ENCODE peak calls at places on chromosomes 11 and 22, in seven cellular contexts. One of them, this sample, is unnamed.

GRCh38 chr11:106426696-106427095 is 349.2 kb downstream of the AASDHPPT start:
- DNase-seq in tibial artery: no peak
- DNase-seq in CD8-positive, alpha-beta T cell: no peak
- DNase-seq in NCI-H2171 treated with DMSO at 0.1 percent for 48 hours: no peak
- DNase-seq in Daoy: no peak
- DNase-seq in NCI-H1092: no peak
- DNase-seq in stimulated activated CD8-positive, alpha-beta memory T cell treated with anti-CD3 and anti-CD28 coated beads, Interleukin-15, amount 100 ng/mL, for 24 hours: no peak
- DNase-seq in this sample: no peak

GRCh38 chr11:34565417-34566208 is 52.0 kb upstream of the ELF5 start:
- DNase-seq in NCI-H2171 treated with DMSO at 0.1 percent for 48 hours: peak
- DNase-seq in CD8-positive, alpha-beta T cell: no peak
- DNase-seq in Daoy: no peak
- DNase-seq in tibial artery: no peak
- DNase-seq in NCI-H1092: no peak
- DNase-seq in stimulated activated CD8-positive, alpha-beta memory T cell treated with anti-CD3 and anti-CD28 coated beads, Interleukin-15, amount 100 ng/mL, for 24 hours: no peak
- DNase-seq in this sample: no peak

GRCh38 chr22:18994780-18995711 is 59.0 kb upstream of the PRODH start:
- DNase-seq in stimulated activated CD8-positive, alpha-beta memory T cell treated with anti-CD3 and anti-CD28 coated beads, Interleukin-15, amount 100 ng/mL, for 24 hours: no peak
- DNase-seq in CD8-positive, alpha-beta T cell: no peak
- DNase-seq in tibial artery: no peak
- DNase-seq in Daoy: peak
- DNase-seq in NCI-H1092: no peak
- DNase-seq in NCI-H2171 treated with DMSO at 0.1 percent for 48 hours: no peak
- DNase-seq in this sample: no peak

GRCh38 chr11:75352417-75353206 is 1.2 kb upstream of the ARRB1 start:
- DNase-seq in CD8-positive, alpha-beta T cell: no peak
- DNase-seq in NCI-H2171 treated with DMSO at 0.1 percent for 48 hours: no peak
- DNase-seq in stimulated activated CD8-positive, alpha-beta memory T cell treated with anti-CD3 and anti-CD28 coated beads, Interleukin-15, amount 100 ng/mL, for 24 hours: no peak
- DNase-seq in Daoy: peak
- DNase-seq in NCI-H1092: no peak
- DNase-seq in tibial artery: peak
- DNase-seq in this sample: no peak

GRCh38 chr11:57001674-57002401 is 13.1 kb downstream of the OR5AK2 start:
- DNase-seq in stimulated activated CD8-positive, alpha-beta memory T cell treated with anti-CD3 and anti-CD28 coated beads, Interleukin-15, amount 100 ng/mL, for 24 hours: no peak
- DNase-seq in CD8-positive, alpha-beta T cell: no peak
- DNase-seq in Daoy: no peak
- DNase-seq in NCI-H2171 treated with DMSO at 0.1 percent for 48 hours: no peak
- DNase-seq in tibial artery: no peak
- DNase-seq in NCI-H1092: no peak
- DNase-seq in this sample: no peak

GRCh38 chr11:69662021-69662698 is 13.0 kb downstream of the LTO1 start:
- DNase-seq in NCI-H2171 treated with DMSO at 0.1 percent for 48 hours: no peak
- DNase-seq in stimulated activated CD8-positive, alpha-beta memory T cell treated with anti-CD3 and anti-CD28 coated beads, Interleukin-15, amount 100 ng/mL, for 24 hours: no peak
- DNase-seq in tibial artery: peak
- DNase-seq in Daoy: no peak
- DNase-seq in CD8-positive, alpha-beta T cell: no peak
- DNase-seq in NCI-H1092: no peak
- DNase-seq in this sample: no peak

GRCh38 chr22:20018001-20018400 is 1.4 kb upstream of the ARVCF start:
- DNase-seq in CD8-positive, alpha-beta T cell: no peak
- DNase-seq in stimulated activated CD8-positive, alpha-beta memory T cell treated with anti-CD3 and anti-CD28 coated beads, Interleukin-15, amount 100 ng/mL, for 24 hours: no peak
- DNase-seq in NCI-H2171 treated with DMSO at 0.1 percent for 48 hours: no peak
- DNase-seq in NCI-H1092: no peak
- DNase-seq in Daoy: no peak
- DNase-seq in tibial artery: no peak
- DNase-seq in this sample: no peak

GRCh38 chr11:113045146-113045545 is 83.9 kb downstream of the NCAM1 start:
- DNase-seq in Daoy: peak
- DNase-seq in NCI-H2171 treated with DMSO at 0.1 percent for 48 hours: no peak
- DNase-seq in CD8-positive, alpha-beta T cell: no peak
- DNase-seq in tibial artery: no peak
- DNase-seq in NCI-H1092: no peak
- DNase-seq in stimulated activated CD8-positive, alpha-beta memory T cell treated with anti-CD3 and anti-CD28 coated beads, Interleukin-15, amount 100 ng/mL, for 24 hours: no peak
- DNase-seq in this sample: no peak

GRCh38 chr11:13223112-13223511 is 54.5 kb upstream of the BMAL1 start:
- DNase-seq in tibial artery: no peak
- DNase-seq in Daoy: no peak
- DNase-seq in NCI-H1092: no peak
- DNase-seq in NCI-H2171 treated with DMSO at 0.1 percent for 48 hours: no peak
- DNase-seq in stimulated activated CD8-positive, alpha-beta memory T cell treated with anti-CD3 and anti-CD28 coated beads, Interleukin-15, amount 100 ng/mL, for 24 hours: no peak
- DNase-seq in CD8-positive, alpha-beta T cell: no peak
- DNase-seq in this sample: no peak

GRCh38 chr11:93740802-93741093 is 547 bp downstream of the TAF1D start:
- DNase-seq in Daoy: peak
- DNase-seq in stimulated activated CD8-positive, alpha-beta memory T cell treated with anti-CD3 and anti-CD28 coated beads, Interleukin-15, amount 100 ng/mL, for 24 hours: no peak
- DNase-seq in tibial artery: peak
- DNase-seq in NCI-H1092: peak
- DNase-seq in NCI-H2171 treated with DMSO at 0.1 percent for 48 hours: peak
- DNase-seq in CD8-positive, alpha-beta T cell: peak
- DNase-seq in this sample: peak

GRCh38 chr22:22812031-22812905 is 75.3 kb upstream of the IGLL5 start:
- DNase-seq in CD8-positive, alpha-beta T cell: no peak
- DNase-seq in NCI-H1092: no peak
- DNase-seq in NCI-H2171 treated with DMSO at 0.1 percent for 48 hours: no peak
- DNase-seq in Daoy: no peak
- DNase-seq in stimulated activated CD8-positive, alpha-beta memory T cell treated with anti-CD3 and anti-CD28 coated beads, Interleukin-15, amount 100 ng/mL, for 24 hours: no peak
- DNase-seq in tibial artery: no peak
- DNase-seq in this sample: no peak

GRCh38 chr11:86719781-86720463 is 47.5 kb upstream of the ME3 start:
- DNase-seq in tibial artery: no peak
- DNase-seq in NCI-H1092: no peak
- DNase-seq in stimulated activated CD8-positive, alpha-beta memory T cell treated with anti-CD3 and anti-CD28 coated beads, Interleukin-15, amount 100 ng/mL, for 24 hours: no peak
- DNase-seq in Daoy: peak
- DNase-seq in NCI-H2171 treated with DMSO at 0.1 percent for 48 hours: no peak
- DNase-seq in CD8-positive, alpha-beta T cell: no peak
- DNase-seq in this sample: no peak

GRCh38 chr22:37848587-37849088 is 581 bp upstream of the EIF3L start:
- DNase-seq in NCI-H1092: no peak
- DNase-seq in Daoy: no peak
- DNase-seq in NCI-H2171 treated with DMSO at 0.1 percent for 48 hours: peak
- DNase-seq in stimulated activated CD8-positive, alpha-beta memory T cell treated with anti-CD3 and anti-CD28 coated beads, Interleukin-15, amount 100 ng/mL, for 24 hours: no peak
- DNase-seq in CD8-positive, alpha-beta T cell: no peak
- DNase-seq in tibial artery: no peak
- DNase-seq in this sample: no peak

GRCh38 chr11:117747892-117748291 is 49.1 kb downstream of the DSCAML1 start:
- DNase-seq in CD8-positive, alpha-beta T cell: no peak
- DNase-seq in tibial artery: no peak
- DNase-seq in NCI-H1092: no peak
- DNase-seq in stimulated activated CD8-positive, alpha-beta memory T cell treated with anti-CD3 and anti-CD28 coated beads, Interleukin-15, amount 100 ng/mL, for 24 hours: no peak
- DNase-seq in NCI-H2171 treated with DMSO at 0.1 percent for 48 hours: no peak
- DNase-seq in Daoy: no peak
- DNase-seq in this sample: no peak

GRCh38 chr11:1548221-1549070 is 23.6 kb downstream of the DUSP8 start:
- DNase-seq in stimulated activated CD8-positive, alpha-beta memory T cell treated with anti-CD3 and anti-CD28 coated beads, Interleukin-15, amount 100 ng/mL, for 24 hours: no peak
- DNase-seq in tibial artery: peak
- DNase-seq in NCI-H2171 treated with DMSO at 0.1 percent for 48 hours: peak
- DNase-seq in CD8-positive, alpha-beta T cell: peak
- DNase-seq in NCI-H1092: no peak
- DNase-seq in Daoy: peak
- DNase-seq in this sample: no peak

GRCh38 chr11:103978588-103979580 is 57.6 kb upstream of the DDI1 start:
- DNase-seq in Daoy: no peak
- DNase-seq in NCI-H1092: no peak
- DNase-seq in stimulated activated CD8-positive, alpha-beta memory T cell treated with anti-CD3 and anti-CD28 coated beads, Interleukin-15, amount 100 ng/mL, for 24 hours: no peak
- DNase-seq in CD8-positive, alpha-beta T cell: no peak
- DNase-seq in NCI-H2171 treated with DMSO at 0.1 percent for 48 hours: no peak
- DNase-seq in tibial artery: no peak
- DNase-seq in this sample: no peak

GRCh38 chr22:23075525-23076216 is 5.4 kb downstream of the GNAZ start:
- DNase-seq in stimulated activated CD8-positive, alpha-beta memory T cell treated with anti-CD3 and anti-CD28 coated beads, Interleukin-15, amount 100 ng/mL, for 24 hours: no peak
- DNase-seq in Daoy: no peak
- DNase-seq in NCI-H1092: no peak
- DNase-seq in CD8-positive, alpha-beta T cell: no peak
- DNase-seq in NCI-H2171 treated with DMSO at 0.1 percent for 48 hours: no peak
- DNase-seq in tibial artery: no peak
- DNase-seq in this sample: no peak

GRCh38 chr11:35796542-35796941 is 134.0 kb downstream of the TRIM44 start:
- DNase-seq in stimulated activated CD8-positive, alpha-beta memory T cell treated with anti-CD3 and anti-CD28 coated beads, Interleukin-15, amount 100 ng/mL, for 24 hours: no peak
- DNase-seq in NCI-H1092: no peak
- DNase-seq in tibial artery: no peak
- DNase-seq in CD8-positive, alpha-beta T cell: no peak
- DNase-seq in Daoy: peak
- DNase-seq in NCI-H2171 treated with DMSO at 0.1 percent for 48 hours: no peak
- DNase-seq in this sample: no peak

GRCh38 chr22:21719024-21719423 is 16.6 kb downstream of the YPEL1 start:
- DNase-seq in stimulated activated CD8-positive, alpha-beta memory T cell treated with anti-CD3 and anti-CD28 coated beads, Interleukin-15, amount 100 ng/mL, for 24 hours: no peak
- DNase-seq in Daoy: no peak
- DNase-seq in tibial artery: no peak
- DNase-seq in NCI-H1092: no peak
- DNase-seq in NCI-H2171 treated with DMSO at 0.1 percent for 48 hours: no peak
- DNase-seq in CD8-positive, alpha-beta T cell: no peak
- DNase-seq in this sample: no peak

GRCh38 chr11:17366491-17366890 is 14.9 kb downstream of the NCR3LG1 start:
- DNase-seq in NCI-H2171 treated with DMSO at 0.1 percent for 48 hours: no peak
- DNase-seq in tibial artery: no peak
- DNase-seq in Daoy: no peak
- DNase-seq in stimulated activated CD8-positive, alpha-beta memory T cell treated with anti-CD3 and anti-CD28 coated beads, Interleukin-15, amount 100 ng/mL, for 24 hours: no peak
- DNase-seq in NCI-H1092: no peak
- DNase-seq in CD8-positive, alpha-beta T cell: no peak
- DNase-seq in this sample: no peak

GRCh38 chr11:105179542-105180278 is 40.1 kb upstream of the CARD18 start:
- DNase-seq in CD8-positive, alpha-beta T cell: no peak
- DNase-seq in stimulated activated CD8-positive, alpha-beta memory T cell treated with anti-CD3 and anti-CD28 coated beads, Interleukin-15, amount 100 ng/mL, for 24 hours: no peak
- DNase-seq in tibial artery: no peak
- DNase-seq in NCI-H2171 treated with DMSO at 0.1 percent for 48 hours: no peak
- DNase-seq in NCI-H1092: peak
- DNase-seq in Daoy: no peak
- DNase-seq in this sample: no peak

GRCh38 chr11:77151804-77152513 is 23.9 kb downstream of the MYO7A start:
- DNase-seq in stimulated activated CD8-positive, alpha-beta memory T cell treated with anti-CD3 and anti-CD28 coated beads, Interleukin-15, amount 100 ng/mL, for 24 hours: peak
- DNase-seq in Daoy: peak
- DNase-seq in NCI-H2171 treated with DMSO at 0.1 percent for 48 hours: peak
- DNase-seq in CD8-positive, alpha-beta T cell: peak
- DNase-seq in tibial artery: no peak
- DNase-seq in NCI-H1092: peak
- DNase-seq in this sample: peak